ENCODE peak calls at places on chromosomes 16 and 17, in five cellular contexts. N, M, Y, F and W are unnamed samples.
A peak's percentile ranks its signal among the peaks of the same experiment; 100 is the strongest.

GRCh38 chr17:43791589-43791988 is 11.4 kb downstream of the CFAP97D1 start:
- DNase-seq in N (peak; percentile 56), M (peak; percentile 76), Y (peak; percentile 34), F (no peak), W (no peak)

GRCh38 chr17:10398352-10398751 is 23.4 kb downstream of the MYH8 start:
- DNase-seq in N (no peak), M (peak; percentile 67), Y (peak; percentile 25), F (no peak), W (no peak)

GRCh38 chr16:54673353-54673752 is 257.3 kb upstream of the IRX5 start:
- DNase-seq in N (no peak), M (no peak), Y (no peak), F (no peak), W (no peak)

GRCh38 chr16:2779978-2780898 is 3.2 kb upstream of the ELOB start:
- DNase-seq in N (no peak), M (no peak), Y (peak; percentile 39), F (no peak), W (peak; percentile 18)

GRCh38 chr16:10866196-10866976 is 10.6 kb upstream of the CIITA start:
- DNase-seq in N (no peak), M (no peak), Y (no peak), F (no peak), W (no peak)

GRCh38 chr16:55323637-55324490 is at the start of gene IRX6:
- DNase-seq in N (no peak), M (peak; percentile 90), Y (peak; percentile 84), F (no peak), W (no peak)

GRCh38 chr17:56185491-56185890 is 32.2 kb downstream of the ANKFN1 start:
- DNase-seq in N (peak; percentile 46), M (no peak), Y (no peak), F (no peak), W (no peak)

GRCh38 chr17:37769050-37769449 is 24.2 kb upstream of the HNF1B start:
- DNase-seq in N (no peak), M (no peak), Y (no peak), F (no peak), W (no peak)

GRCh38 chr17:80861892-80862291 is 129.7 kb upstream of the CHMP6 start:
- DNase-seq in N (peak; percentile 34), M (peak; percentile 31), Y (peak; percentile 53), F (no peak), W (no peak)

GRCh38 chr17:79627184-79627765 is 16.4 kb upstream of the RBFOX3 start:
- DNase-seq in N (no peak), M (no peak), Y (no peak), F (no peak), W (peak; percentile 6)

GRCh38 chr17:80956321-80957190 is 35.1 kb upstream of the CHMP6 start:
- DNase-seq in N (no peak), M (no peak), Y (peak; percentile 87), F (no peak), W (peak; percentile 18)

GRCh38 chr16:5072334-5073278 is 963 bp downstream of the ALG1 start:
- DNase-seq in N (peak; percentile 43), M (no peak), Y (no peak), F (no peak), W (no peak)

GRCh38 chr17:79814966-79815835 is 18.3 kb upstream of the CBX8 start:
- DNase-seq in N (peak; percentile 45), M (peak; percentile 60), Y (peak; percentile 66), F (no peak), W (no peak)

DNA sequence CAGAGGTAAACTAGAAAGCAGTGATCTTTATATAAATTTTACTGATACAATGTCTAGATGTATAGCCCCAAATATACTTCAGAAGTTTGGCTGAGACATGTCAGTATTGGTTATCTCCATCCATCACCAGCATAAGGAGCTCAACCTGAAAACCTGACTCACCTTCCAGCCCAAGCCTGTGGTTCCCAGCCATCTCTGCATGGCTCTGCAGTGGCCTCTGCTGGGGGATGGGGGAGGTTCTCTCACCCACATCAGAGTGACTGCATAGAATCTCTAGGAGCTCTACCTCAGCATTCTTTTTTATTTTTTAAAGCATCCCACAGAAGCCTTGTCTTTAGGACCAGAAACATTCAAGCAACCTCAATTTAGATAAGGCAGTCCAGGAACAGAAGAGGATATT is 27.3 kb downstream of the USP7 start:
- DNase-seq in N (peak; percentile 52), M (peak; percentile 87), Y (peak; percentile 61), F (no peak), W (no peak)
- TF ChIP-seq CTCF in N (peak; percentile 71), M (peak; percentile 71), Y (peak; percentile 62), F (peak; percentile 40), W (no peak)

DNA sequence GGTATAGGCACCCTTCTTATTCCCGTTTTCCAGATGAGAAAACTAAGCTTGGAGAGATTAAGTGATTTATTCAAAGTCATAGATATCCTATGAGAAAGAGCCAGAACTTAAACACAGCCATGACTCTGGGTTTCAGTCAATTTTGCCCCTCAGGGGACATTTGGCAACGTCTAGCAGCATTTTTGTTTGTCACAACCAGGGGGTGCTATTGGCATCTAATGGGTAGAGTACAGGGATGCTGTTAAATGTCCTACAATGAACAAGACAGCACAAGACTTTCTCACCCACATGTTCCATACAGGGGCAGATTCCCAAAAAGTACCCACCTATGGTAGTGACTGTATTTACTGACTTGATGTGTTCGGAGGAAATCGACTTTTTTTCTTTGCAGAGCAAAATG is 4.8 kb upstream of the SHISA9 start:
- DNase-seq in N (peak; percentile 22), M (peak; percentile 90), Y (peak; percentile 75), F (no peak), W (no peak)
- TF ChIP-seq CTCF in N (no peak), M (peak; percentile 87), Y (peak; percentile 79), F (no peak), W (no peak)

GRCh38 chr17:47305302-47305923 is 18.3 kb upstream of the EFCAB13 start:
- DNase-seq in N (peak; percentile 97), M (no peak), Y (no peak), F (no peak), W (no peak)
- TF ChIP-seq CTCF in N (peak; percentile 9), M (no peak), Y (no peak), F (no peak), W (no peak)

DNA sequence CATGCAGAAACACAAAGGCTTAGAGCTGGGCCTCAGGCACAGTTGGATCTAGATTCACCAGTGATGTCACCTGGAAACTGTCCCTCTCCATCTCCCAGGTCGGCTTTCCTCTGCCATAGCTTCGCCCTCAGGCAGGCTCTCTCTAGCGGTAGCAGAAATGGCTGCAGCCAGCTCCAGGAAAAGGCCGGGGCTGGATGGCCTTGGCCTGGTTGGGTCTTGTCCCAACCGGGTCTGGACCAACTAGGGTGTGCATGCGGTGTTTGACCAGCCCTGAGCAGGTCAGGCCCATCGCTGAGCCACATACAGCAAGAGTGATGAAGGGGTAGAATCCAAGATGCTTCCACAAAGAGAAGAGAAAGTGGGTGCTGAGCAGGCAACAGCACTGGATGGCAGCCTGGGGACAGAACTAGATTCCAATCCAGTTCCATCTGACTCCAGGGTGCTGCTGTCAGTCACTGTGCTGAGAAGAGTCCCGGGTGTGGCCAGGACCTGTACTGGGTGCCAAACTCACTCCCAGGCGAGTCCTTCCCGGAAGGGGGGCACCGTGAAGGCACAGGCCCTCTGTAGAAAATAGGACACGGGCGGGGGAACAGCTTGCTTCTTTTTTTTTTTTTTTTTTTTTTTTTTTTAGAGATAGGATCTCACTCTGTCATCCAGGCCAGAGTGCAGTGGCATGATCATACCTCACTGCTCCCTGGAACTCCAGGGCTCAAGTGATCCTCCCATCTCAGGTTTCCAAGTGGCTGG is 51.8 kb downstream of the SOCS3 start:
- DNase-seq in N (no peak), M (peak; percentile 62), Y (no peak), F (no peak), W (no peak)
- TF ChIP-seq CTCF in N (no peak), M (no peak), Y (peak; percentile 5), F (no peak), W (no peak)

GRCh38 chr16:24692854-24693253 is 36.6 kb upstream of the TNRC6A start:
- DNase-seq in N (no peak), M (no peak), Y (no peak), F (no peak), W (no peak)

GRCh38 chr16:24685539-24686432 is 43.7 kb upstream of the TNRC6A start:
- DNase-seq in N (peak; percentile 86), M (peak; percentile 80), Y (peak; percentile 48), F (peak; percentile 41), W (no peak)

GRCh38 chr16:24686678-24687077 is 42.8 kb upstream of the TNRC6A start:
- DNase-seq in N (no peak), M (peak; percentile 36), Y (peak; percentile 49), F (no peak), W (no peak)

GRCh38 chr16:24688359-24688758 is 41.1 kb upstream of the TNRC6A start:
- DNase-seq in N (no peak), M (no peak), Y (no peak), F (no peak), W (no peak)

DNA sequence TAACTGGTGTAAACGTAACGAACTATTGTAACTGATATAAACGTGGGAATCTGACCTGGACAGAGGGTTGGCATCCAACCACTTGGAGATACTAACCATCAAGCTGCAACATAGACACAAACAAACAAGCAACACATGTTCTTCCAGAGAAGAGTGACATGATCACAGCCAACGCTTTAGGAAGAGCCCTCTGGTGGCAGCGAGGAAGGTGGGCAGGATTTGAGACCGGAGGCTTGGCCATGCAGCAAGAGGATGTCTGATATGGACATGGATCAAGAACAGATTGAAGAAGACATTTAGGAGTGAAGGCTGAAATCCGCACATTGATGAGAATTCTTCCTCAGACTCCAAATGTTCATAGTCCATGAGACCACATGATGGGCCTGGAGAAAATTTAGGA is 40.3 kb upstream of the TNRC6A start:
- DNase-seq in N (peak; percentile 72), M (peak; percentile 78), Y (peak; percentile 63), F (no peak), W (no peak)
- TF ChIP-seq CTCF in N (peak; percentile 88), M (peak; percentile 85), Y (peak; percentile 74), F (no peak), W (no peak)

GRCh38 chr17:32673964-32674363 is 187.2 kb downstream of the CDK5R1 start:
- DNase-seq in N (peak; percentile 8), M (no peak), Y (no peak), F (no peak), W (no peak)
- TF ChIP-seq CTCF in N (no peak), M (no peak), Y (no peak), F (no peak), W (no peak)

GRCh38 chr16:50371936-50372595 is 3.3 kb upstream of the BRD7 start:
- DNase-seq in N (peak; percentile 27), M (peak; percentile 56), Y (peak; percentile 66), F (no peak), W (no peak)
- TF ChIP-seq CTCF in N (peak; percentile 16), M (peak; percentile 46), Y (peak; percentile 57), F (no peak), W (no peak)

GRCh38 chr16:19486744-19487325 is 35.1 kb downstream of the GDE1 start:
- DNase-seq in N (no peak), M (no peak), Y (no peak), F (no peak), W (no peak)
- TF ChIP-seq CTCF in N (no peak), M (no peak), Y (no peak), F (no peak), W (no peak)